ENCODE peak calls at places on chromosomes 11 and 22, in four cellular contexts. One of them, this sample, is unnamed.

GRCh38 chr11:134754196-134754822 is 342.3 kb upstream of the B3GAT1 start:
- DNase-seq in Karpas-422: no peak
- DNase-seq in IMR-90: no peak
- DNase-seq in GM23248: no peak
- DNase-seq in this sample: no peak

GRCh38 chr22:47740109-47740805 is 977.8 kb downstream of the TBC1D22A start:
- DNase-seq in IMR-90: no peak
- DNase-seq in GM23248: no peak
- DNase-seq in Karpas-422: no peak
- DNase-seq in this sample: no peak

GRCh38 chr22:44659140-44659539 is 42.9 kb upstream of the PRR5 start:
- DNase-seq in Karpas-422: no peak
- DNase-seq in IMR-90: no peak
- DNase-seq in GM23248: peak
- DNase-seq in this sample: no peak

GRCh38 chr11:7251836-7252682 is at the start of gene SYT9:
- DNase-seq in IMR-90: no peak
- DNase-seq in Karpas-422: no peak
- DNase-seq in GM23248: peak
- DNase-seq in this sample: no peak

GRCh38 chr22:21712751-21713427 is 22.7 kb downstream of the YPEL1 start:
- DNase-seq in IMR-90: peak
- DNase-seq in GM23248: peak
- DNase-seq in Karpas-422: peak
- DNase-seq in this sample: no peak

GRCh38 chr11:122632178-122632824 is 23.2 kb upstream of the UBASH3B start:
- DNase-seq in GM23248: peak
- DNase-seq in IMR-90: no peak
- DNase-seq in Karpas-422: no peak
- DNase-seq in this sample: no peak

GRCh38 chr11:117814766-117815261 is 9.7 kb downstream of the FXYD2 start:
- DNase-seq in IMR-90: no peak
- DNase-seq in GM23248: no peak
- DNase-seq in Karpas-422: peak
- DNase-seq in this sample: peak

GRCh38 chr11:48106166-48106565 is 110.4 kb upstream of the OR4B1 start:
- DNase-seq in IMR-90: no peak
- DNase-seq in GM23248: no peak
- DNase-seq in Karpas-422: peak
- DNase-seq in this sample: no peak

GRCh38 chr11:59791639-59792038 is 18.9 kb downstream of the MRPL16 start:
- DNase-seq in IMR-90: no peak
- DNase-seq in Karpas-422: no peak
- DNase-seq in GM23248: no peak
- DNase-seq in this sample: no peak

GRCh38 chr11:130162733-130163132 is 3.2 kb downstream of the ST14 start:
- DNase-seq in Karpas-422: no peak
- DNase-seq in IMR-90: no peak
- DNase-seq in GM23248: peak
- DNase-seq in this sample: no peak

GRCh38 chr11:36564376-36565032 is 3.3 kb upstream of the RAG1 start:
- DNase-seq in Karpas-422: peak
- DNase-seq in IMR-90: peak
- DNase-seq in GM23248: peak
- DNase-seq in this sample: peak

DNA sequence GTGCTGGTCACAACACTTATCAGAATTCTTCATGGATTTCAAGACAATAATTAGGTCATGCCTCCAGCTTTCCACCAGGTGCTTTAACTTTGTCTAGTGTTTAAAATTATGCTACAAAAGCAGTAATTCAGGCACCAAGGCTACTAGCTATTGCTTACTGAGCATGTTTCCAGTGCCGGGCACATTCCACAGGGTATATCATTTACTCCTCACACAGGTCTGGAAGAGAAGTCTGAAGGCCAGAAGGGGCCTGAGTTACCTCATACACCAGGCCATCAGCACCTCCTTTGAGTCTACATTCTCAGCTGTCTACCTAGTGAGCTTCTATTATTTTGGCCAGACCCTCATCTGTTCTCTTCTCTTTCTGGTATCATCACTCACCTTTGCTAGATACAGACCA is 41.7 kb upstream of the LMO2 start:
- DNase-seq in Karpas-422: no peak
- DNase-seq in IMR-90: no peak
- DNase-seq in GM23248: no peak
- DNase-seq in this sample: no peak
- H3K4me2 ChIP-seq in Karpas-422: no peak
- H3K4me2 ChIP-seq in IMR-90: no peak
- H3K4me2 ChIP-seq in GM23248: no peak
- H3K4me2 ChIP-seq in this sample: no peak

GRCh38 chr11:61851900-61852295 is 23.8 kb downstream of the FADS2 start:
- DNase-seq in IMR-90: no peak
- DNase-seq in GM23248: no peak
- DNase-seq in Karpas-422: no peak
- DNase-seq in this sample: no peak

GRCh38 chr11:61853698-61854169 is 25.6 kb downstream of the FADS2 start:
- DNase-seq in GM23248: no peak
- DNase-seq in IMR-90: no peak
- DNase-seq in Karpas-422: no peak
- DNase-seq in this sample: no peak

GRCh38 chr11:61848631-61849030 is 20.5 kb downstream of the FADS2 start:
- DNase-seq in Karpas-422: no peak
- DNase-seq in GM23248: no peak
- DNase-seq in IMR-90: no peak
- DNase-seq in this sample: no peak

GRCh38 chr11:61850687-61851086 is 22.6 kb downstream of the FADS2 start:
- DNase-seq in IMR-90: no peak
- DNase-seq in Karpas-422: no peak
- DNase-seq in GM23248: no peak
- DNase-seq in this sample: no peak

GRCh38 chr11:61851128-61851899 is 23.2 kb downstream of the FADS2 start:
- DNase-seq in GM23248: no peak
- DNase-seq in IMR-90: no peak
- DNase-seq in Karpas-422: no peak
- DNase-seq in this sample: no peak
- H3K4me2 ChIP-seq in GM23248: no peak
- H3K4me2 ChIP-seq in IMR-90: no peak
- H3K4me2 ChIP-seq in Karpas-422: no peak
- H3K4me2 ChIP-seq in this sample: no peak

DNA sequence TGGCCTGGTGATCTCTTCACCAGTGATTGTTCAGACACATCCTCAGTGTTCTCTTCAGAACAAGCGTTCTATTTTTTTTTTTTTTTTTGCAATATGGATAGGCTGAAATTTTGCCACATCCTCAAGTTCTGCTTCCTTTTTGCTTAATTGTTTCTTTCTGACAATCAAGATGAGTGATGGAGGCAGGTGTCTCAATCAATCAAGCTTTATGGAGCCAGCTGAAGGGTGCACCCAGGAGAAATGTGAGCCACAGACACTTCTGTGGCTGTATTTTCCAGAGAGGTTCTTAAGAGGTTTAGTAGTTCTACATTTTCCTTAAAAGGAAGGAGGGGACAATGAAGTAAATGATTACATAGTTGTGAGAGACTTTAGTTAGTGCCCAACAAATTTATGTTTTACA is 43.9 kb upstream of the ASPHD2 start:
- DNase-seq in Karpas-422: peak
- DNase-seq in IMR-90: no peak
- DNase-seq in GM23248: no peak
- DNase-seq in this sample: no peak
- H3K4me2 ChIP-seq in Karpas-422: peak
- H3K4me2 ChIP-seq in IMR-90: no peak
- H3K4me2 ChIP-seq in GM23248: no peak
- H3K4me2 ChIP-seq in this sample: no peak

GRCh38 chr22:28989035-28989464 is 72.6 kb downstream of the C22orf31 start:
- DNase-seq in GM23248: peak
- DNase-seq in IMR-90: no peak
- DNase-seq in Karpas-422: no peak
- DNase-seq in this sample: no peak

GRCh38 chr22:28989912-28990311 is 71.7 kb downstream of the C22orf31 start:
- DNase-seq in GM23248: no peak
- DNase-seq in IMR-90: no peak
- DNase-seq in Karpas-422: no peak
- DNase-seq in this sample: no peak

GRCh38 chr22:28989484-28989883 is 72.1 kb downstream of the C22orf31 start:
- DNase-seq in Karpas-422: no peak
- DNase-seq in IMR-90: no peak
- DNase-seq in GM23248: no peak
- DNase-seq in this sample: no peak

GRCh38 chr22:28986366-28986765 is 75.3 kb downstream of the C22orf31 start:
- DNase-seq in Karpas-422: no peak
- DNase-seq in GM23248: no peak
- DNase-seq in IMR-90: no peak
- DNase-seq in this sample: no peak

DNA sequence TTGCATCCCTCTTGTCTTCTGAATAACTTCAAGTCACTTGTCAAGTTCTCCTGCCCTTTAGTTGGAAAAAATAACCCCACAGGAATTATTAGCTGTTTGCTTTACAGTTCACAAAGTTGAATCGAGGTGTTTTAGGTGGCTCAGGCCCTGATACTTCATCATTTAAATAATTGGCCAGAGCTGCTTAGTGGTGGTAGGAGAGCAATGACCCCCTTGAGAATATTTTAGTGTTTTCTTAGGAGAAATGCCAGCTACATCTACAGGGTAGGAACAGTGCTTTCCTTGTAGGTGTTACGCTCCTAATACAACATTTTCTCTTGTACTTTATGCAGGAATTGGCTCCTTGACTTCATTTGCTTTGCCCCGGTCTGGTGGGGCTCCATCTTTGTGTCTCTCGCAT is 73.2 kb downstream of the C22orf31 start:
- DNase-seq in Karpas-422: no peak
- DNase-seq in GM23248: no peak
- DNase-seq in IMR-90: no peak
- DNase-seq in this sample: no peak
- H3K4me2 ChIP-seq in Karpas-422: no peak
- H3K4me2 ChIP-seq in GM23248: no peak
- H3K4me2 ChIP-seq in IMR-90: no peak
- H3K4me2 ChIP-seq in this sample: no peak

DNA sequence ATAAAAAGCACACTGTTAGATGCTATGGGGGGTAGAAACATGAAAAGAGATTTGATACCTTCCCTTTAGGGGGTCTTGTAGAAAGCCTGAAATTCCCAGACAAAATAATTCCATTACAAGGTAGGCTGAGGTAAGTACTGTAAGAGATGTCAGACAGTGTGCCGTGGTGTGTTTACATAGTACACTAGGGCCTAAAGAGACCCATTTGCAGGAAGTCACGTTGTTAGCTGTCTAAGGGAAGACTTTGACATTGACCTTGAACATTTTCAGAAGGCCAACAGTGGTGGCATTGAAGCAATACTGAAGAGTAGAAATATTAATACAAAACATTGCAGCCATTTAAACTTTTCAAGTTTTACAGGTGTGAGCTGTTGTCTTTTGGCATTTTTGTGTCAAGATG is 30.8 kb downstream of the EXT2 start:
- DNase-seq in Karpas-422: no peak
- DNase-seq in IMR-90: no peak
- DNase-seq in GM23248: no peak
- DNase-seq in this sample: no peak
- H3K4me2 ChIP-seq in Karpas-422: no peak
- H3K4me2 ChIP-seq in IMR-90: no peak
- H3K4me2 ChIP-seq in GM23248: no peak
- H3K4me2 ChIP-seq in this sample: no peak

GRCh38 chr11:126383301-126384052 is 28.0 kb downstream of the ST3GAL4 start:
- DNase-seq in GM23248: no peak
- DNase-seq in IMR-90: no peak
- DNase-seq in Karpas-422: no peak
- DNase-seq in this sample: no peak
- H3K4me2 ChIP-seq in GM23248: no peak
- H3K4me2 ChIP-seq in IMR-90: no peak
- H3K4me2 ChIP-seq in Karpas-422: no peak
- H3K4me2 ChIP-seq in this sample: no peak

GRCh38 chr22:40181323-40181722 is 3.6 kb downstream of the TNRC6B start:
- DNase-seq in IMR-90: no peak
- DNase-seq in GM23248: peak
- DNase-seq in Karpas-422: no peak
- DNase-seq in this sample: no peak
- H3K4me2 ChIP-seq in IMR-90: no peak
- H3K4me2 ChIP-seq in GM23248: peak
- H3K4me2 ChIP-seq in Karpas-422: no peak
- H3K4me2 ChIP-seq in this sample: peak

This sample was measured in GM12878.